ENCODE peak calls at places on chromosome X, in four cellular contexts. One of them, this sample, is unnamed.

GRCh38 chrX:104288961-104289360 is 34.2 kb upstream of the ESX1 start:
- DNase-seq in sigmoid colon: no peak
- DNase-seq in psoas muscle: no peak
- DNase-seq in astrocyte: peak
- DNase-seq in this sample: no peak

GRCh38 chrX:31551913-31552312 is 480.1 kb upstream of the FTHL17 start:
- DNase-seq in psoas muscle: no peak
- DNase-seq in astrocyte: no peak
- DNase-seq in sigmoid colon: no peak
- DNase-seq in this sample: no peak

GRCh38 chrX:115018944-115019343 is 1.5 kb upstream of the IL13RA2 start:
- DNase-seq in sigmoid colon: no peak
- DNase-seq in psoas muscle: no peak
- DNase-seq in astrocyte: no peak
- DNase-seq in this sample: no peak

GRCh38 chrX:10235851-10236250 is 79.1 kb downstream of the CLCN4 start:
- DNase-seq in sigmoid colon: no peak
- DNase-seq in astrocyte: peak
- DNase-seq in psoas muscle: no peak
- DNase-seq in this sample: no peak

GRCh38 chrX:148530464-148531077 is 30.2 kb downstream of the AFF2 start:
- DNase-seq in sigmoid colon: no peak
- DNase-seq in psoas muscle: no peak
- DNase-seq in astrocyte: peak
- DNase-seq in this sample: no peak

GRCh38 chrX:100368167-100368566 is 41.9 kb downstream of the PCDH19 start:
- DNase-seq in sigmoid colon: no peak
- DNase-seq in astrocyte: no peak
- DNase-seq in psoas muscle: no peak
- DNase-seq in this sample: no peak

GRCh38 chrX:148500428-148501120 is at the start of gene AFF2:
- DNase-seq in astrocyte: peak
- DNase-seq in psoas muscle: peak
- DNase-seq in sigmoid colon: no peak
- DNase-seq in this sample: peak

GRCh38 chrX:139025822-139026221 is 314.3 kb upstream of the FGF13 start:
- DNase-seq in psoas muscle: no peak
- DNase-seq in astrocyte: no peak
- DNase-seq in sigmoid colon: no peak
- DNase-seq in this sample: no peak

GRCh38 chrX:36867143-36867542 is 141.0 kb upstream of the FAM47C start:
- DNase-seq in sigmoid colon: no peak
- DNase-seq in astrocyte: peak
- DNase-seq in psoas muscle: no peak
- DNase-seq in this sample: no peak

GRCh38 chrX:70755850-70756249 is 152.7 kb downstream of the TEX11 start:
- DNase-seq in sigmoid colon: no peak
- DNase-seq in astrocyte: no peak
- DNase-seq in psoas muscle: no peak
- DNase-seq in this sample: no peak

GRCh38 chrX:11137543-11138139 is 26.5 kb downstream of the HCCS start:
- DNase-seq in sigmoid colon: no peak
- DNase-seq in astrocyte: peak
- DNase-seq in psoas muscle: no peak
- DNase-seq in this sample: no peak

GRCh38 chrX:106898462-106898861 is 4.7 kb downstream of the RIPPLY1 start:
- DNase-seq in psoas muscle: no peak
- DNase-seq in astrocyte: peak
- DNase-seq in sigmoid colon: no peak
- DNase-seq in this sample: no peak

GRCh38 chrX:11188664-11189063 is 77.5 kb downstream of the HCCS start:
- DNase-seq in astrocyte: peak
- DNase-seq in sigmoid colon: no peak
- DNase-seq in psoas muscle: no peak
- DNase-seq in this sample: no peak

GRCh38 chrX:129125515-129125914 is 397.8 kb downstream of the SMARCA1 start:
- DNase-seq in psoas muscle: no peak
- DNase-seq in sigmoid colon: no peak
- DNase-seq in astrocyte: no peak
- DNase-seq in this sample: no peak

GRCh38 chrX:129123795-129124194 is 399.5 kb downstream of the SMARCA1 start:
- DNase-seq in astrocyte: no peak
- DNase-seq in sigmoid colon: no peak
- DNase-seq in psoas muscle: no peak
- DNase-seq in this sample: no peak
- H3K27ac ChIP-seq in astrocyte: no peak
- H3K27ac ChIP-seq in sigmoid colon: no peak
- H3K27ac ChIP-seq in psoas muscle: no peak
- H3K27ac ChIP-seq in this sample: no peak

GRCh38 chrX:16606142-16606720 is 43.7 kb upstream of the S100G start:
- DNase-seq in psoas muscle: no peak
- DNase-seq in astrocyte: peak
- DNase-seq in sigmoid colon: no peak
- DNase-seq in this sample: no peak
- H3K27ac ChIP-seq in psoas muscle: peak
- H3K27ac ChIP-seq in astrocyte: no peak
- H3K27ac ChIP-seq in sigmoid colon: no peak
- H3K27ac ChIP-seq in this sample: no peak

DNA sequence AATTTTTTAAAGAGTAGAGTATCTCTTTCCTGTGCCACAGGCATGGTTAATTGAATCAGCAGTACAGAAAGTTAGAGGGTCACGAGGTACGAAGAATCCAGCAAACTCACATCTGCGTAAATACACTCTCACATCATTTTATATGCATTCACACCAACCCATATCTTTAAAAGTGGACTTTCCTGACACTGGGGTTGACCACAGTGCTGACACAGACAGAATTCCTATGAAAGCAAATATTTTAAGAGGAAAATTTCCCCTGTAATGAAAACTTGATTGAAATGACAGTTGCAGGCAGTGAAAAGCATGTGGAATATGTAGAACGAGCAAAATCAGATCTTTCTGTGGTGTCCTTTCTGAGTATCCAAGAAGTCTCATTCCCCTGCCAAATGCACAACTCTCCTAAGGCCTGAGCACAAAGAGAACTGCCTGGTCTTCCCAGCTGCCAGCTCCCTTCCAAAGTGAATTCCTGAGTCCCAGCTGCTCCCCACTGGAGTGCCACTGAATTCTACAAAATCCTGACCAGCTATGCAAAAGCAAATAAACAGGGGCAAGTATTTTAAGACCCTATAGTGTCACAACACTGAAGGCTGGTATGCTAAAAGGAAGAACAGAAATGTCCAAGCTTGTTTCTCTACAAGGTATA is 50.5 kb upstream of the FAM9C start:
- DNase-seq in psoas muscle: no peak
- DNase-seq in sigmoid colon: no peak
- DNase-seq in astrocyte: peak
- DNase-seq in this sample: no peak
- H3K27ac ChIP-seq in psoas muscle: no peak
- H3K27ac ChIP-seq in sigmoid colon: no peak
- H3K27ac ChIP-seq in astrocyte: peak
- H3K27ac ChIP-seq in this sample: peak

DNA sequence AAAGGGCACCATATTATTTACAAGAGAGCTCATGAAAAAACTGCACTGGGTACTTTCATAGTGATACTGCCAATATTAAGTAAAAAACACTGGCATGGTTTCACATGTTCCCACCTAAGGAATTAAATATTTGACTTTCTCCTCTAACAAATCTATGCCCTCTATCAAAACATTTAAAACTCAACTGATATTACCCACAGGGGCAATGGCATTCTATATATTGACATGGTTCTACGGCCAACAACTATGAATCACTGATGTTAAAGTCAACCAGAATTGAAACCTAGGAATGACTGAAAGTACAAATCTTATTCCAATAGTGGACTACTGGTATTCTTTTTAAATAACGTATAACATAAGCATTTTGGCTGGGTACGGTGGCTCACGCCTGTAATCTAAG is 28.2 kb downstream of the PHKA2 start:
- DNase-seq in psoas muscle: no peak
- DNase-seq in astrocyte: no peak
- DNase-seq in sigmoid colon: no peak
- DNase-seq in this sample: no peak
- H3K27ac ChIP-seq in psoas muscle: no peak
- H3K27ac ChIP-seq in astrocyte: no peak
- H3K27ac ChIP-seq in sigmoid colon: no peak
- H3K27ac ChIP-seq in this sample: no peak